ENCODE peak calls at places on chromosomes 16 and 17, in nine cellular contexts. P is type B pancreatic cell, Q is foreskin keratinocyte, D is cardiac muscle cell, X is ovary, I is esophagus squamous epithelium, L is A549, B is psoas muscle, C is K562. A is an unnamed sample.

GRCh38 chr16:84652565-84652964 is 4.3 kb downstream of the KLHL36 start:
- DNase-seq in P (no peak), Q (no peak), D (no peak), X (no peak), I (no peak), L (no peak), B (no peak), C (no peak), A (no peak)

GRCh38 chr16:19688396-19689024 is 29.5 kb downstream of the KNOP1 start:
- DNase-seq in P (no peak), Q (no peak), D (no peak), X (no peak), I (no peak), L (no peak), B (no peak), C (no peak), A (no peak)

GRCh38 chr16:85461814-85462404 is 151.2 kb upstream of the GSE1 start:
- DNase-seq in P (no peak), Q (no peak), D (peak; percentile 61), X (peak; percentile 70), I (no peak), L (no peak), B (no peak), C (peak; percentile 69), A (no peak)

GRCh38 chr17:48555183-48555615 is 10.3 kb upstream of the HOXB2 start:
- DNase-seq in P (no peak), Q (no peak), D (peak; percentile 88), X (no peak), I (no peak), L (peak; percentile 93), B (no peak), C (no peak), A (no peak)

GRCh38 chr17:50540485-50541401 is 6.2 kb upstream of the SPATA20 start:
- DNase-seq in P (no peak), Q (no peak), D (no peak), X (peak; percentile 47), I (no peak), L (no peak), B (no peak), C (no peak), A (no peak)

GRCh38 chr17:44555056-44555455 is 2.2 kb upstream of the FZD2 start:
- DNase-seq in P (no peak), Q (no peak), D (no peak), X (no peak), I (no peak), L (no peak), B (no peak), C (no peak), A (no peak)

GRCh38 chr16:46916980-46917379 is 32.8 kb downstream of the GPT2 start:
- DNase-seq in P (no peak), Q (no peak), D (no peak), X (no peak), I (no peak), L (peak; percentile 18), B (peak; percentile 12), C (peak; percentile 52), A (no peak)

GRCh38 chr17:83174859-83175550 is 95.6 kb downstream of the METRNL start:
- DNase-seq in P (peak; percentile 51), Q (no peak), D (no peak), X (no peak), I (no peak), L (no peak), B (no peak), C (no peak), A (no peak)

GRCh38 chr17:39208893-39209292 is 8.8 kb downstream of the RPL19 start:
- DNase-seq in P (no peak), Q (no peak), D (no peak), X (no peak), I (no peak), L (peak; percentile 54), B (peak; percentile 74), C (peak; percentile 51), A (no peak)

GRCh38 chr17:75065562-75066151 is 18.6 kb downstream of the KCTD2 start:
- DNase-seq in P (no peak), Q (no peak), D (no peak), X (no peak), I (no peak), L (no peak), B (no peak), C (no peak), A (no peak)

GRCh38 chr17:47739150-47739549 is 6.1 kb downstream of the TBX21 start:
- DNase-seq in P (peak; percentile 48), Q (no peak), D (no peak), X (no peak), I (no peak), L (no peak), B (no peak), C (no peak), A (no peak)

GRCh38 chr17:35373532-35373983 is at the start of gene SLFN11:
- DNase-seq in P (no peak), Q (no peak), D (peak; percentile 95), X (peak; percentile 91), I (peak; percentile 33), L (peak; percentile 88), B (peak; percentile 90), C (peak; percentile 7), A (peak; percentile 8)

GRCh38 chr17:28896491-28896883 is 1.0 kb downstream of the FLOT2 start:
- DNase-seq in P (no peak), Q (no peak), D (no peak), X (no peak), I (no peak), L (no peak), B (no peak), C (no peak), A (no peak)

GRCh38 chr16:74465281-74465680 is 44.0 kb upstream of the CLEC18B start:
- DNase-seq in P (no peak), Q (no peak), D (peak; percentile 8), X (no peak), I (no peak), L (no peak), B (no peak), C (no peak), A (no peak)

GRCh38 chr17:29042679-29043538 is at the start of gene PIPOX:
- DNase-seq in P (no peak), Q (no peak), D (peak; percentile 81), X (no peak), I (no peak), L (peak; percentile 17), B (no peak), C (no peak), A (peak; percentile 50)

GRCh38 chr16:54430491-54431030 is 144.0 kb upstream of the IRX3 start:
- DNase-seq in P (no peak), Q (no peak), D (peak; percentile 59), X (no peak), I (no peak), L (no peak), B (no peak), C (no peak), A (no peak)

GRCh38 chr16:3879887-3880564 is 487 bp downstream of the CREBBP start:
- DNase-seq in P (peak; percentile 75), Q (no peak), D (peak; percentile 71), X (peak; percentile 84), I (no peak), L (peak; percentile 49), B (peak; percentile 91), C (peak; percentile 79), A (peak; percentile 71)

GRCh38 chr16:10080031-10080772 is 102.0 kb downstream of the GRIN2A start:
- DNase-seq in P (no peak), Q (peak; percentile 11), D (peak; percentile 21), X (no peak), I (no peak), L (no peak), B (no peak), C (no peak), A (no peak)

GRCh38 chr17:22158364-22158763 is 466.0 kb downstream of the KCNJ18 start:
- DNase-seq in P (no peak), Q (no peak), D (no peak), X (no peak), I (no peak), L (no peak), B (no peak), C (no peak), A (no peak)

GRCh38 chr17:3744032-3744431 is 20.3 kb downstream of the HASPIN start:
- DNase-seq in P (no peak), Q (no peak), D (no peak), X (no peak), I (no peak), L (peak; percentile 52), B (no peak), C (no peak), A (no peak)
- TF ChIP-seq CTCF in P (no peak), Q (no peak), D (no peak), X (no peak), I (no peak), L (no peak), B (no peak), C (no peak), A (no peak)

DNA sequence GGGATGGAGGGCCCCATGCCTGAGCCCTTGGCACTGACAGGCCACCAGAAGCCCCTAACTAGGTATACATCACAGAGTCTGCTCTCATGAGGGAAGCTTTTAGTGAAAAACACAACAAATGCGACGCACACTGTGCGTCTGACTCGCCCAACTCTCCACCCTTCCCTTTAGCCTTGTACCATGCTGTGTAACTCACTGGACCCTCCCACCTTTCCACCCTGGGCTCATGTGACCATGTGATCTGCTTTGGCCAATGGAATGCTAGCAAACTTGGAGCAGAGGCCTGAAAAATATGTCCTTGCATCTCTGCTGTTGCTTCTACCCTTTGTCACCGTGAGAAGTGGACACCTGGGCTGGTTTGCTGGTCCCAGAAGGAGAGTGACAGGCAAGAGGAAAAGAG is 21.6 kb downstream of the TK2 start:
- DNase-seq in P (no peak), Q (no peak), D (no peak), X (no peak), I (no peak), L (no peak), B (no peak), C (peak; percentile 28), A (no peak)
- TF ChIP-seq CTCF in P (no peak), Q (no peak), D (no peak), X (no peak), I (no peak), L (no peak), B (no peak), C (no peak), A (no peak)

DNA sequence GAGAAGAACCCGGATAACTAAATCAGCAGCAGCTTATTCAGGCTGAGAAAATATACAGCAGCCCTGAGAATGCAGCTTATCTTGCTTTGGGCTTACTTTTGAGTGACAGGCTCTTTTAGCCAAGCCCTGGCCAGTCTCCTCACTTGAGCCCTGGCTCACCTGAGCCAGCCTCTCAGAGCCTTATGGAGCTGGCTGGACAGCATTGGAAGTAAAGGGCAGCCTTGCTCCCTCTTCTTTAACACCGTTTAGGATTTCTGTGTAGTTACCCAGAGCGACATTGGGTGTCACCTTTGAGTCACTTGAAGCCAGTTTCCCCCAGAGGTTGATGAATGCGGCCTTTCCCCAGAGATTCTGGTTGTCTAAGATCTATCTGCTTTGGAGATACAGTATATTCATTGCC is 7.7 kb upstream of the NPIPB2 start:
- DNase-seq in P (no peak), Q (no peak), D (peak; percentile 46), X (no peak), I (no peak), L (peak; percentile 62), B (no peak), C (peak; percentile 44), A (peak; percentile 40)
- TF ChIP-seq CTCF in P (peak; percentile 62), Q (peak; percentile 72), D (peak; percentile 46), X (no peak), I (peak; percentile 16), L (peak; percentile 60), B (peak; percentile 47), C (peak; percentile 72), A (no peak)

DNA sequence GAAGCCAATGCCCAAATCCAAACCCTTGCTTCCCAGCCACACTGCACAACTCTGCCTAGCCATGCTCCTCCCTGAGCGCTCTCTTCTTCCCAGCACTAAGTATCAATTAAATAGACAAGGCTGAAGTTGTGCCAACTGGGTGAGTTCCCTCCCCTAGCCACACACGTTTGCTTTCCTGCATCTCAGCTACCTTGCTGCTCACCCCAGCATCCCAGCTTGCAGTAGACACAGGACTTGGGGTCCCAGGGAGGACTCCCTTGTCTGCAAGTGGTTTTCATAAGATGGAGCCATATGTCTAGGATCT is 4.9 kb downstream of the CCDC182 start:
- DNase-seq in P (no peak), Q (no peak), D (no peak), X (no peak), I (no peak), L (no peak), B (no peak), C (no peak), A (no peak)
- TF ChIP-seq CTCF in P (no peak), Q (no peak), D (no peak), X (no peak), I (no peak), L (peak; percentile 9), B (no peak), C (peak; percentile 12), A (no peak)